ENCODE peak calls at places on chromosomes 4 and X, in four cellular contexts. A is CD8-positive, alpha-beta T cell; B is HepG2; Q is lung. Z is an unnamed sample.
A peak's percentile ranks its signal among the peaks of the same experiment; 100 is the strongest.

GRCh38 chr4:172850838-172851237 is 317.8 kb upstream of the GALNT7 start:
- DNase-seq in Q (no peak), A (no peak), B (no peak), Z (no peak)

GRCh38 chr4:1041147-1041935 is 29.9 kb downstream of the FGFRL1 start:
- DNase-seq in B (no peak), Q (no peak), A (no peak), Z (no peak)

GRCh38 chr4:133186210-133186609 is 37.1 kb downstream of the PCDH10 start:
- DNase-seq in Q (no peak), B (no peak), A (no peak), Z (no peak)

GRCh38 chr4:144711685-144712456 is 65.9 kb downstream of the HHIP start:
- DNase-seq in B (no peak), A (no peak), Q (no peak), Z (no peak)

GRCh38 chr4:20432098-20432497 is 180.4 kb downstream of the SLIT2 start:
- DNase-seq in Q (no peak), A (no peak), B (no peak), Z (no peak)

GRCh38 chrX:113305496-113305895 is 464.9 kb upstream of the AMOT start:
- DNase-seq in B (no peak), A (no peak), Q (no peak), Z (no peak)

GRCh38 chr4:94455081-94455480 is 3.3 kb downstream of the PDLIM5 start:
- DNase-seq in A (no peak), Q (no peak), B (peak; percentile 68), Z (peak; percentile 55)

GRCh38 chr4:30968926-30969325 is 248.8 kb downstream of the PCDH7 start:
- DNase-seq in Q (no peak), B (no peak), A (no peak), Z (no peak)

GRCh38 chr4:163157157-163157556 is 9.5 kb downstream of the NAF1 start:
- DNase-seq in A (no peak), B (no peak), Q (no peak), Z (no peak)

GRCh38 chr4:184284336-184284690 is 66.6 kb upstream of the ENPP6 start:
- DNase-seq in A (no peak), B (no peak), Q (no peak), Z (no peak)

GRCh38 chr4:177239475-177239874 is 70.2 kb upstream of the NEIL3 start:
- DNase-seq in Q (no peak), B (no peak), A (no peak), Z (no peak)

GRCh38 chrX:53724872-53725271 is 38.4 kb upstream of the HUWE1 start:
- DNase-seq in Q (no peak), A (no peak), B (no peak), Z (no peak)

GRCh38 chr4:11105715-11106114 is 323.0 kb downstream of the HS3ST1 start:
- DNase-seq in A (no peak), B (no peak), Q (no peak), Z (no peak)

GRCh38 chr4:142815834-142816233 is 30.3 kb downstream of the INPP4B start:
- DNase-seq in Q (no peak), A (no peak), B (no peak), Z (no peak)

GRCh38 chrX:46737041-46737440 is 21.9 kb downstream of the SLC9A7 start:
- DNase-seq in Q (no peak), A (no peak), B (no peak), Z (no peak)

GRCh38 chrX:47489507-47490275 is 6.7 kb upstream of the ZNF41 start:
- DNase-seq in B (no peak), A (no peak), Q (no peak), Z (peak; percentile 39)

GRCh38 chr4:101114936-101115372 is 232.4 kb downstream of the PPP3CA start:
- DNase-seq in B (peak; percentile 99), Q (no peak), A (no peak), Z (no peak)

GRCh38 chr4:148770377-148770776 is 328.2 kb upstream of the NR3C2 start:
- DNase-seq in A (no peak), B (no peak), Q (no peak), Z (no peak)

GRCh38 chr4:105936901-105937300 is 41.6 kb downstream of the NPNT start:
- DNase-seq in Q (peak; percentile 34), B (no peak), A (no peak), Z (no peak)

GRCh38 chr4:139054791-139055376 is 39.3 kb downstream of the NOCT start:
- DNase-seq in B (no peak), Q (no peak), A (no peak), Z (no peak)

GRCh38 chr4:158847535-158847934 is 78.7 kb downstream of the FNIP2 start:
- DNase-seq in B (no peak), A (no peak), Q (no peak), Z (no peak)

GRCh38 chr4:105146286-105147219 is at the start of gene TET2:
- DNase-seq in Q (peak; percentile 81), A (peak; percentile 67), B (peak; percentile 61), Z (peak; percentile 83)

GRCh38 chr4:150009533-150009932 is 68.7 kb upstream of the DCLK2 start:
- DNase-seq in B (no peak), Q (no peak), A (no peak), Z (no peak)

DNA sequence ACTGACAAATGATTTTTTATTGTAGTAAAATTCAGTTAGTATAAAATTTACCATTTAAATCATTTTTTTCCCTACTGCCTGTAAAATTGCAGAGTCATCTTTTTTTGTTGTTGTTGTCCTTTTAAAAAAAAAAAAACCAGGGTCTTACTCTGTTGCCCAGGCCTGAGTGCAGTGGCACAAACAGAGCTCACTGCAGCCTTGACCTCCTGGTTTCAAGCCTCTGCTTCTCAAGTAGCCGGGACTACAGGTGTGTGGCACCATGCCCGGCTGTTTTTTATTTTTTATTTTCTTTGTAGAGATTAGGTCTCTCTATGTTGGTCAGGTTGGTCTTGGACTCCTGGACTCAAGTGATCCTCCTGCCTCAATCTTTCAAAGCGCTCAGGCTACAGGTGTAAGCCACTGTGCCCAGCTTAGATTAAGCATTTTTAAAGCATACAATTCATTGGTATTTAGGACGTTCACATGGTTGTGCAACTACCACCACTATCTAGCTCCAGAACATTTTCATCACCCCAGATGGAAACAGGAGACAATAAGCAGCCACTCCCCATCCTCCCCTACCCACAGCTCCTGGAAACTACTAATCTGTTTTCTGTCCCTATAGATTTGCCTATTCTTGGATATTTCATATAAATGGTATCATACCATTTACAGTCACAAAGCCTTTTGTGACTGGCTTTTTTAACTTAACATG is 59.7 kb upstream of the PGRMC2 start:
- DNase-seq in B (no peak), A (no peak), Q (no peak), Z (no peak)
- H3K27ac ChIP-seq in B (no peak overlapping the region), A (no peak overlapping the region), Q (no peak overlapping the region), Z (no peak overlapping the region)

DNA sequence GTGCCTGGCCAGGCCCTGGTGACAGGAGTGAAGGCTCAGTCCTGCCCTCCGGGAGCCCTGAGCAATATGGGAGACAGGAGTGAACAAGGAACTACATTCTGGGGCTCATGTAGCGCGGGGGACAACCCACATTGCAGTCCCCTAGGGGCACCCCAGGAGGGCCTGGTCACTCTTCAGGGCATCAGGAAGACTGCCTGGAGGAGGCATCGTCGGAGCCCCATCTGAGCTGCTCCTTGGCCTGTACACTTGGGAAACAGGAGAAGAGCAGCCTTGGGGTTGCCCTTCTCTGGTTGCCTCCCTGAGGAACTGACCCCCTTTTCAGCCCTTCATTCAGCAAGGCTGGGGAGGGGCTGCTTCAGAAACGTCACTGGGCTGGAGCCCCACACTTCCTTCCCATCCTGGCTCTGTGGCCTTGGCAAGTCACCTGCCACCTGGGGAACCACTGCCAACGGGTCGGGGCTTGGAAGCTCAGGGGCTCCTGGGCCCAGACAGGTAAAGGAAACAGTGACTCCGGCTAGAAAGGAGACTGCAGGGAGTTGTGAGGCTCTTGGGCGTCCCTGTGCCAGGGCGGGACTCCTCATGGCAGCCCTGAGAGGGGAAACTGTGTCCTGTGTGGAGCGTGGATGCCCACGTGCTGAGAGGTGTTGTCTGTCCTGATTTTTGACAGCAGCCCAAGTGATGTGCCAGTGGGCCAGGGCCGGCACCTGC is 10.1 kb downstream of the WFS1 start:
- DNase-seq in A (no peak), Q (no peak), B (no peak), Z (no peak)
- H3K4me1 ChIP-seq in A (peaks cover 13% of the 10 kb centered on the region), Q (peaks cover 15% of the 10 kb centered on the region), B (peaks cover 52% of the 10 kb centered on the region), Z (peaks cover 85% of the 10 kb centered on the region)

DNA sequence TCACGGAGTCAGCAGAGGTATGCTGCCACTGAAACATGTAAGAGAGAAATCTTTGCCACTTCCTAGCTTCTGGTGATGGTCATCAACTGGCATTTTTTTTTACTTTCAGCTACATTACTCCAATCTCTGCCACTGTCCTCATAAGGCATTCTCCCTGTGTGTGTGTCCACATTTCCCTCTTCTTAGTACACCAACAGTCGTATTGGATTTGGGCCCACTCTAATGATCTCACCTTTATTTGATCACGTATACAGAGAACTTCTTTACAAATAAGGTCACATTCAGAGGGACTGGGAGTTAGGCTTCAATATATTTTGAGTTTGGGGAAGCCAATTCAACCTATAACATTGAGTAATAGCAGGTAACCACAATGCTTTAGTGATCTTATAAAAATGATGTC is 649.1 kb downstream of the GRID2 start:
- DNase-seq in Q (no peak), A (no peak), B (no peak), Z (no peak)
- TF ChIP-seq CTCF in Q (no peak), A (no peak), B (no peak), Z (no peak)

GRCh38 chrX:108453841-108454240 is 14.2 kb downstream of the COL4A5 start:
- DNase-seq in Q (no peak), B (no peak), A (no peak), Z (no peak)

GRCh38 chrX:108456971-108457477 is 17.4 kb downstream of the COL4A5 start:
- DNase-seq in Q (no peak), B (no peak), A (no peak), Z (no peak)
- H3K27ac ChIP-seq in Q (no peak overlapping the region), B (no peak overlapping the region), A (no peak overlapping the region), Z (no peak overlapping the region)

GRCh38 chrX:65671966-65672365 is 4.5 kb downstream of the MSN start:
- DNase-seq in B (no peak), Q (no peak), A (no peak), Z (no peak)
- H3K4me1 ChIP-seq in B (no peaks in the 10 kb centered on the region), Q (peaks cover 37% of the 10 kb centered on the region), A (peaks cover 51% of the 10 kb centered on the region), Z (peaks cover 45% of the 10 kb centered on the region)

DNA sequence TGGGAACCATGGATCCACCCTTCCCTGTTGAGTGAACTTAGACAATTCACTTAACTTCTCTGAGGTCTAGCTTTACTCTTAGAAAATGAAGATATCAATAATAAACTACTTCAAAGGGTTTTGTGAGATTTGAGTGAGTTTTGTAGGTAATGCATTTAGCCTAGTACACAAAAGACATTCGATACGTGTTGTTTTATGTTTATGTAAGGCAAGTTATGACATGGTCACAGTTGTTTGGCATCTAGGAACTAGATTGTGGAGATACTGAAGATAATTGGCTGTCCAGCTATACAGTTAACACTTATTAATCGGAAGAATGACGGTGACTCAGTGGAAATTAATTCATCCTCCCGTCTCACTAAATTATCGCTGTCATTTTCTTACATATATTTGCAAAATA is 1781.1 kb upstream of the TENM3 start:
- DNase-seq in A (no peak), Q (no peak), B (no peak), Z (no peak)
- TF ChIP-seq CTCF in A (no peak), Q (no peak), B (no peak), Z (no peak)

GRCh38 chrX:70398899-70399298 is 24.2 kb upstream of the GDPD2 start:
- DNase-seq in B (peak; percentile 45), A (no peak), Q (no peak), Z (no peak)
- H3K27ac ChIP-seq in B (no peak overlapping the region), A (peak overlapping the region; percentile 72), Q (no peak overlapping the region), Z (no peak overlapping the region)

GRCh38 chrX:13080128-13080795 is 35.8 kb upstream of the FAM9C start:
- DNase-seq in A (no peak), Q (no peak), B (no peak), Z (no peak)
- H3K4me1 ChIP-seq in A (peaks cover 99% of the 10 kb centered on the region), Q (no peaks in the 10 kb centered on the region), B (no peaks in the 10 kb centered on the region), Z (no peaks in the 10 kb centered on the region)

GRCh38 chrX:131985526-131986049 is 37.5 kb upstream of the STK26 start:
- DNase-seq in B (peak; percentile 53), Q (no peak), A (no peak), Z (no peak)
- TF ChIP-seq CTCF in B (peak; percentile 30), Q (no peak), A (no peak), Z (no peak)